ENCODE peak calls at places on chromosomes 4 and X, in ten cellular contexts. Y, Z, B, I, L, O, M, T, S and D are unnamed samples.

GRCh38 chr4:142671516-142671915 is 174.6 kb downstream of the INPP4B start:
- DNase-seq in Y (no peak), Z (no peak), B (no peak), I (no peak), L (no peak), O (no peak), M (no peak), T (no peak), S (no peak), D (no peak)

GRCh38 chr4:106186201-106186600 is 129.8 kb downstream of the TBCK start:
- DNase-seq in Y (no peak), Z (no peak), B (no peak), I (no peak), L (peak), O (no peak), M (no peak), T (no peak), S (no peak), D (peak)

GRCh38 chrX:119398587-119398973 is 556 bp upstream of the SLC25A43 start:
- DNase-seq in Y (no peak), Z (no peak), B (no peak), I (no peak), L (no peak), O (no peak), M (no peak), T (no peak), S (no peak), D (peak)

GRCh38 chr4:79233820-79234219 is 92.0 kb downstream of the NAA11 start:
- DNase-seq in Y (no peak), Z (no peak), B (no peak), I (no peak), L (no peak), O (no peak), M (no peak), T (no peak), S (no peak), D (no peak)

GRCh38 chr4:176307591-176307920 is 12.2 kb upstream of the SPCS3 start:
- DNase-seq in Y (no peak), Z (no peak), B (no peak), I (no peak), L (no peak), O (no peak), M (no peak), T (no peak), S (no peak), D (no peak)

GRCh38 chr4:25013756-25014737 is 16.7 kb downstream of the LGI2 start:
- DNase-seq in Y (no peak), Z (no peak), B (no peak), I (no peak), L (no peak), O (no peak), M (no peak), T (no peak), S (no peak), D (no peak)

GRCh38 chr4:187826725-187827124 is 168.8 kb upstream of the ZFP42 start:
- DNase-seq in Y (no peak), Z (no peak), B (no peak), I (no peak), L (no peak), O (no peak), M (peak), T (no peak), S (no peak), D (no peak)

GRCh38 chr4:76984788-76985211 is 35.2 kb downstream of the SEPTIN11 start:
- DNase-seq in Y (no peak), Z (no peak), B (no peak), I (peak), L (peak), O (no peak), M (no peak), T (peak), S (no peak), D (peak)

GRCh38 chr4:46956451-46956850 is 36.9 kb downstream of the GABRA4 start:
- DNase-seq in Y (no peak), Z (no peak), B (no peak), I (no peak), L (no peak), O (no peak), M (no peak), T (no peak), S (no peak), D (no peak)

GRCh38 chrX:36334508-36335015 is 415.0 kb downstream of the CFAP47 start:
- DNase-seq in Y (no peak), Z (no peak), B (no peak), I (no peak), L (no peak), O (no peak), M (no peak), T (no peak), S (no peak), D (no peak)

GRCh38 chr4:124079174-124079780 is 633.3 kb downstream of the ANKRD50 start:
- DNase-seq in Y (no peak), Z (no peak), B (no peak), I (no peak), L (peak), O (no peak), M (no peak), T (no peak), S (no peak), D (peak)

GRCh38 chr4:113961322-113961698 is 18.1 kb downstream of the ARSJ start:
- DNase-seq in Y (no peak), Z (no peak), B (no peak), I (no peak), L (peak), O (no peak), M (no peak), T (no peak), S (no peak), D (peak)

GRCh38 chr4:133524369-133524768 is 375.3 kb downstream of the PCDH10 start:
- DNase-seq in Y (no peak), Z (no peak), B (no peak), I (no peak), L (peak), O (no peak), M (no peak), T (no peak), S (no peak), D (no peak)

GRCh38 chr4:87053802-87054767 is 119.3 kb downstream of the AFF1 start:
- DNase-seq in Y (no peak), Z (no peak), B (no peak), I (no peak), L (no peak), O (peak), M (no peak), T (no peak), S (peak), D (no peak)

GRCh38 chr4:61661960-61662359 is 461.8 kb downstream of the ADGRL3 start:
- DNase-seq in Y (no peak), Z (no peak), B (no peak), I (no peak), L (no peak), O (no peak), M (no peak), T (no peak), S (no peak), D (no peak)

GRCh38 chrX:122866527-122866926 is 317.6 kb upstream of the GRIA3 start:
- DNase-seq in Y (no peak), Z (no peak), B (no peak), I (no peak), L (peak), O (no peak), M (no peak), T (no peak), S (no peak), D (peak)

GRCh38 chrX:72094894-72095293 is 36.8 kb downstream of the RTL5 start:
- DNase-seq in Y (no peak), Z (no peak), B (peak), I (peak), L (peak), O (no peak), M (no peak), T (peak), S (no peak), D (no peak)

GRCh38 chr4:66736593-66736992 is 808.7 kb downstream of the CENPC start:
- DNase-seq in Y (no peak), Z (no peak), B (no peak), I (no peak), L (no peak), O (no peak), M (no peak), T (no peak), S (no peak), D (no peak)

GRCh38 chr4:17561195-17561909 is 15.6 kb upstream of the LAP3 start:
- DNase-seq in Y (no peak), Z (no peak), B (peak), I (no peak), L (peak), O (no peak), M (no peak), T (no peak), S (no peak), D (peak)

GRCh38 chr4:145546556-145546955 is 64.9 kb downstream of the SMAD1 start:
- DNase-seq in Y (no peak), Z (no peak), B (no peak), I (no peak), L (no peak), O (no peak), M (no peak), T (no peak), S (no peak), D (no peak)

GRCh38 chrX:129512409-129512808 is 10.9 kb downstream of the SMARCA1 start:
- DNase-seq in Y (no peak), Z (no peak), B (no peak), I (no peak), L (no peak), O (no peak), M (no peak), T (no peak), S (no peak), D (no peak)

GRCh38 chr4:60656171-60656570 is 544.0 kb upstream of the ADGRL3 start:
- DNase-seq in Y (no peak), Z (no peak), B (no peak), I (no peak), L (peak), O (no peak), M (no peak), T (no peak), S (no peak), D (peak)

GRCh38 chrX:42269186-42269585 is 345.8 kb upstream of the CASK start:
- DNase-seq in Y (no peak), Z (no peak), B (no peak), I (no peak), L (peak), O (no peak), M (no peak), T (no peak), S (no peak), D (peak)

GRCh38 chr4:22434895-22435294 is 81.0 kb downstream of the ADGRA3 start:
- DNase-seq in Y (no peak), Z (no peak), B (peak), I (no peak), L (peak), O (peak), M (peak), T (no peak), S (peak), D (peak)

GRCh38 chrX:1521459-1521956 is 15.5 kb downstream of the P2RY8 start:
- DNase-seq in Y (no peak), Z (no peak), B (no peak), I (no peak), L (no peak), O (no peak), M (peak), T (no peak), S (no peak), D (no peak)